ENCODE peak calls at places on chromosomes 5 and 9, in six cellular contexts. S is A549; O is natural killer cell treated with Interleukin-12 subunit alpha and Interleukin-12 subunit beta and Interleukin-15 and Interleukin-18, amount 100 ng/mL, for 72 hours; B is stimulated activated CD4-positive, alpha-beta T cell treated with anti-CD3 and anti-CD28 coated beads, Interleukin-2, amount 100 ng/mL, for 48 hours; P is HCT116; X is posterior cingulate gyrus. I is an unnamed sample.

GRCh38 chr5:78537821-78538220 is 110.8 kb downstream of the LHFPL2 start:
- DNase-seq in S (peak; percentile 36), O (no peak), B (no peak), P (no peak), X (no peak), I (peak; percentile 64)

GRCh38 chr5:14218897-14219573 is 75.9 kb downstream of the TRIO start:
- DNase-seq in S (no peak), O (no peak), B (no peak), P (no peak), X (no peak), I (no peak)

GRCh38 chr5:170315154-170315553 is 17.6 kb upstream of the LCP2 start:
- DNase-seq in S (no peak), O (no peak), B (no peak), P (no peak), X (peak; percentile 93), I (peak; percentile 36)

GRCh38 chr5:76808142-76808691 is 10.6 kb upstream of the F2RL1 start:
- DNase-seq in S (no peak), O (no peak), B (no peak), P (no peak), X (no peak), I (peak; percentile 91)

GRCh38 chr9:77475641-77476473 is 172.3 kb downstream of the GNA14 start:
- DNase-seq in S (no peak), O (no peak), B (peak; percentile 42), P (no peak), X (no peak), I (no peak)

GRCh38 chr5:77644443-77645157 is 6.1 kb upstream of the OTP start:
- DNase-seq in S (no peak), O (no peak), B (no peak), P (no peak), X (no peak), I (peak; percentile 79)

GRCh38 chr9:116693233-116693731 is 6.2 kb downstream of the TRIM32 start:
- DNase-seq in S (no peak), O (no peak), B (no peak), P (no peak), X (no peak), I (no peak)

GRCh38 chr9:94593459-94594345 is at the start of gene FBP2:
- DNase-seq in S (no peak), O (no peak), B (no peak), P (no peak), X (no peak), I (no peak)

GRCh38 chr5:96936431-96937221 is 746 bp downstream of the LNPEP start:
- DNase-seq in S (peak; percentile 28), O (peak; percentile 80), B (peak; percentile 32), P (no peak), X (peak; percentile 83), I (peak; percentile 60)

GRCh38 chr5:113319256-113320053 is 115.3 kb downstream of the TSSK1B start:
- DNase-seq in S (no peak), O (no peak), B (no peak), P (no peak), X (no peak), I (no peak)

GRCh38 chr5:78806544-78806943 is 158.0 kb upstream of the LHFPL2 start:
- DNase-seq in S (no peak), O (no peak), B (no peak), P (peak; percentile 4), X (no peak), I (no peak)

I was measured in neural progenitor cell.